ENCODE peak calls at places on chromosomes 5 and 9, in six cellular contexts. One of them, this sample, is unnamed. For H3K36me3, H3K27me3 and H3K4me1, the result is how much of the 10 kb centered on the place peaks cover.

GRCh38 chr9:14633148-14633547 is 60.1 kb downstream of the ZDHHC21 start:
- DNase-seq in IMR-90: no peak
- DNase-seq in ascending aorta: no peak
- DNase-seq in fibroblast of lung: no peak
- DNase-seq in ovary: no peak
- DNase-seq in psoas muscle: no peak
- DNase-seq in this sample: no peak

GRCh38 chr5:154734670-154735248 is 20.4 kb upstream of the LARP1 start:
- DNase-seq in IMR-90: no peak
- DNase-seq in ascending aorta: no peak
- DNase-seq in fibroblast of lung: no peak
- DNase-seq in ovary: no peak
- DNase-seq in psoas muscle: no peak
- DNase-seq in this sample: no peak

GRCh38 chr9:3794005-3794404 is 268.2 kb upstream of the RFX3 start:
- DNase-seq in IMR-90: peak
- DNase-seq in ascending aorta: no peak
- DNase-seq in fibroblast of lung: peak
- DNase-seq in ovary: no peak
- DNase-seq in psoas muscle: no peak
- DNase-seq in this sample: no peak

GRCh38 chr9:128898382-128898781 is 16.4 kb downstream of the LRRC8A start:
- DNase-seq in IMR-90: no peak
- DNase-seq in ascending aorta: no peak
- DNase-seq in fibroblast of lung: no peak
- DNase-seq in ovary: no peak
- DNase-seq in psoas muscle: no peak
- DNase-seq in this sample: no peak

GRCh38 chr5:179287631-179288030 is 57.6 kb downstream of the ADAMTS2 start:
- DNase-seq in IMR-90: no peak
- DNase-seq in ascending aorta: no peak
- DNase-seq in fibroblast of lung: no peak
- DNase-seq in ovary: no peak
- DNase-seq in psoas muscle: no peak
- DNase-seq in this sample: no peak

GRCh38 chr9:15047028-15047551 is 136.9 kb upstream of the FREM1 start:
- DNase-seq in IMR-90: no peak
- DNase-seq in ascending aorta: no peak
- DNase-seq in fibroblast of lung: no peak
- DNase-seq in ovary: no peak
- DNase-seq in psoas muscle: no peak
- DNase-seq in this sample: no peak

GRCh38 chr5:102106599-102106998 is 189.5 kb downstream of the SLCO4C1 start:
- DNase-seq in IMR-90: no peak
- DNase-seq in ascending aorta: no peak
- DNase-seq in fibroblast of lung: no peak
- DNase-seq in ovary: no peak
- DNase-seq in psoas muscle: no peak
- DNase-seq in this sample: no peak

GRCh38 chr9:113999256-114000062 is 78.6 kb downstream of the AMBP start:
- DNase-seq in IMR-90: no peak
- DNase-seq in ascending aorta: peak
- DNase-seq in fibroblast of lung: no peak
- DNase-seq in ovary: no peak
- DNase-seq in psoas muscle: no peak
- DNase-seq in this sample: no peak

GRCh38 chr9:75962186-75963036 is 71.9 kb downstream of the PCSK5 start:
- DNase-seq in IMR-90: no peak
- DNase-seq in ascending aorta: no peak
- DNase-seq in fibroblast of lung: peak
- DNase-seq in ovary: peak
- DNase-seq in psoas muscle: peak
- DNase-seq in this sample: no peak

GRCh38 chr9:15253197-15253596 is 53.8 kb downstream of the TTC39B start:
- DNase-seq in IMR-90: peak
- DNase-seq in ascending aorta: no peak
- DNase-seq in fibroblast of lung: no peak
- DNase-seq in ovary: no peak
- DNase-seq in psoas muscle: no peak
- DNase-seq in this sample: no peak

GRCh38 chr5:115170128-115170923 is 618 bp upstream of the TRIM36 start:
- DNase-seq in IMR-90: peak
- DNase-seq in ascending aorta: no peak
- DNase-seq in fibroblast of lung: no peak
- DNase-seq in ovary: no peak
- DNase-seq in psoas muscle: no peak
- DNase-seq in this sample: no peak

GRCh38 chr5:142669479-142669878 is 16.4 kb downstream of the FGF1 start:
- DNase-seq in IMR-90: no peak
- DNase-seq in ascending aorta: no peak
- DNase-seq in fibroblast of lung: no peak
- DNase-seq in ovary: no peak
- DNase-seq in psoas muscle: no peak
- DNase-seq in this sample: no peak

GRCh38 chr5:175146733-175147132 is 297.2 kb downstream of the DRD1 start:
- DNase-seq in IMR-90: no peak
- DNase-seq in ascending aorta: no peak
- DNase-seq in fibroblast of lung: no peak
- DNase-seq in ovary: no peak
- DNase-seq in psoas muscle: no peak
- DNase-seq in this sample: no peak

GRCh38 chr5:96714951-96715451 is 52.8 kb downstream of the CAST start:
- DNase-seq in IMR-90: peak
- DNase-seq in ascending aorta: peak
- DNase-seq in fibroblast of lung: peak
- DNase-seq in ovary: no peak
- DNase-seq in psoas muscle: no peak
- DNase-seq in this sample: no peak

GRCh38 chr5:132064738-132065331 is 4.4 kb downstream of the IL3 start:
- DNase-seq in IMR-90: peak
- DNase-seq in ascending aorta: peak
- DNase-seq in fibroblast of lung: peak
- DNase-seq in ovary: peak
- DNase-seq in psoas muscle: peak
- DNase-seq in this sample: peak

GRCh38 chr9:74006935-74007334 is 490.2 kb upstream of the RORB start:
- DNase-seq in IMR-90: no peak
- DNase-seq in ascending aorta: no peak
- DNase-seq in fibroblast of lung: no peak
- DNase-seq in ovary: no peak
- DNase-seq in psoas muscle: no peak
- DNase-seq in this sample: no peak

GRCh38 chr5:35319231-35320002 is 89.1 kb upstream of the PRLR start:
- DNase-seq in IMR-90: peak
- DNase-seq in ascending aorta: peak
- DNase-seq in fibroblast of lung: no peak
- DNase-seq in ovary: no peak
- DNase-seq in psoas muscle: peak
- DNase-seq in this sample: no peak

GRCh38 chr5:112867411-112867810 is 6.3 kb downstream of the SRP19 start:
- DNase-seq in IMR-90: no peak
- DNase-seq in ascending aorta: no peak
- DNase-seq in fibroblast of lung: no peak
- DNase-seq in ovary: no peak
- DNase-seq in psoas muscle: no peak
- DNase-seq in this sample: no peak
- H3K36me3 ChIP-seq in IMR-90: under half
- H3K36me3 ChIP-seq in ascending aorta: under half
- H3K36me3 ChIP-seq in fibroblast of lung: under half
- H3K36me3 ChIP-seq in ovary: under half
- H3K36me3 ChIP-seq in psoas muscle: under half
- H3K36me3 ChIP-seq in this sample: half or more

GRCh38 chr5:150188146-150188842 is 1.6 kb upstream of the SLC6A7 start:
- DNase-seq in IMR-90: no peak
- DNase-seq in ascending aorta: no peak
- DNase-seq in fibroblast of lung: no peak
- DNase-seq in ovary: no peak
- DNase-seq in psoas muscle: no peak
- DNase-seq in this sample: no peak
- H3K27me3 ChIP-seq in IMR-90: half or more
- H3K27me3 ChIP-seq in ascending aorta: under half
- H3K27me3 ChIP-seq in fibroblast of lung: half or more
- H3K27me3 ChIP-seq in ovary: under half
- H3K27me3 ChIP-seq in psoas muscle: under half
- H3K27me3 ChIP-seq in this sample: under half

DNA sequence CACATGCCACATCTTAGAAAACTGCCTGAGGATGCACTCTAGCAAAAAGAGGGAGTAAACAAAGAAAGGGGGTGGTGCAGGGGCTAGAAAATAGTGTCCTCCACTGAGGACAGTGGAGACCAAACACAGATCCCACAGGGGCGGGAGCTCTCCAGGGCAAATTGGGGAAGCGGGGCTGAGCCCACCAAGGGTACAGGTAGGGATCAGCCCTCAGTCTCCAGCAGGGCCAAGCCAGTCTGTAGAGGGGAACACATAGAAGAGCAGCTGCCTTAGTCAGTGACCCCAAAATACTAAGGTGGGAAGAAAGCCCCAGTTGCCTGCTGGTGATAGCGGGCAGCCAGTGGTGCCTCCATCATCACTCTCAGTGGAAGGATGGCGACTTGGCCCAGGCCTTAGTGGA is 134.0 kb downstream of the ATPSCKMT start:
- DNase-seq in IMR-90: no peak
- DNase-seq in ascending aorta: no peak
- DNase-seq in fibroblast of lung: no peak
- DNase-seq in ovary: no peak
- DNase-seq in psoas muscle: no peak
- DNase-seq in this sample: no peak
- H3K4me1 ChIP-seq in IMR-90: under half
- H3K4me1 ChIP-seq in ascending aorta: under half
- H3K4me1 ChIP-seq in fibroblast of lung: under half
- H3K4me1 ChIP-seq in ovary: under half
- H3K4me1 ChIP-seq in psoas muscle: under half
- H3K4me1 ChIP-seq in this sample: under half

DNA sequence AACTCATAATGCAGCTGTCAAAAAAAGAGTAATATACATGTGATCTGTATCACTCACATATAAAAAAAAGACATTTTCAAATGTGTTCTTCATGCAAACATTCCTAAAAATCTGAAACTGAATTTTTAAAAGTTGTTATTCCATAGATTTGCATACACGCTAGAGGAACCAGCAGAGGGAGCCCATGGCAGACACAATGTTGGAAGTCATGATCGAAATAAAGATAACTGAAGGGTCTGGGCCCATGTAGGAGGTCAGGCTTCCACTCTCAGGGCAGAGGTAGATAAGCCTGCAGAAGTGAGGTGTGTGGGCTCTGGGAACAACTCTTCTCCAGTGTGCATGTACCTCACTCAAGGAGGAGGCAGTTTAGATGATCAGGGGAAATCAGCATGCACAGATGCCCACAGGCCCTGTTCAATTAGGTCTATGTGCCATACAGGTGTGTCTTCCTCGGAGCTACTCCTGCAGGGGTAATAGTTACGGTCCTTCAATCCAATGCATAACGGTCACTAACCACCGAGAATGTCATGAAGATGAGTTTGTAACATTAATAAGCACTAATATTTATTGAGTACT is 208.6 kb downstream of the EPB41L4A start:
- DNase-seq in IMR-90: peak
- DNase-seq in ascending aorta: no peak
- DNase-seq in fibroblast of lung: peak
- DNase-seq in ovary: no peak
- DNase-seq in psoas muscle: peak
- DNase-seq in this sample: no peak
- H3K36me3 ChIP-seq in IMR-90: under half
- H3K36me3 ChIP-seq in ascending aorta: under half
- H3K36me3 ChIP-seq in fibroblast of lung: under half
- H3K36me3 ChIP-seq in ovary: under half
- H3K36me3 ChIP-seq in psoas muscle: under half
- H3K36me3 ChIP-seq in this sample: under half